ENCODE peak calls at places on chromosomes 13 and 19, in nine cellular contexts. P, V, C, M, X, O, R, N and E are unnamed samples.
A peak's percentile ranks its signal among the peaks of the same experiment; 100 is the strongest.

GRCh38 chr19:39170398-39171231 is 26.1 kb upstream of the NCCRP1 start:
- DNase-seq in P (peak; percentile 63), V (no peak), C (no peak), M (no peak), X (no peak), O (no peak), R (no peak), N (no peak), E (no peak)

GRCh38 chr13:112200200-112200599 is 133.3 kb downstream of the SOX1 start:
- DNase-seq in P (no peak), V (no peak), C (no peak), M (no peak), X (no peak), O (no peak), R (peak; percentile 24), N (no peak), E (no peak)

GRCh38 chr13:108987488-108987887 is 358.1 kb downstream of the MYO16 start:
- DNase-seq in P (no peak), V (no peak), C (no peak), M (no peak), X (peak; percentile 14), O (no peak), R (no peak), N (no peak), E (no peak)

GRCh38 chr13:29522044-29522685 is 73.3 kb downstream of the SLC7A1 start:
- DNase-seq in P (no peak), V (no peak), C (no peak), M (no peak), X (peak; percentile 95), O (no peak), R (no peak), N (no peak), E (no peak)

GRCh38 chr13:25686831-25687495 is 315.2 kb downstream of the ATP8A2 start:
- DNase-seq in P (no peak), V (no peak), C (no peak), M (no peak), X (no peak), O (no peak), R (no peak), N (no peak), E (no peak)

GRCh38 chr13:46605824-46606554 is 53.0 kb downstream of the LRCH1 start:
- DNase-seq in P (no peak), V (no peak), C (no peak), M (no peak), X (no peak), O (no peak), R (no peak), N (peak; percentile 75), E (peak; percentile 34)

GRCh38 chr13:23547000-23547590 is 23.1 kb upstream of the TNFRSF19 start:
- DNase-seq in P (peak; percentile 72), V (no peak), C (no peak), M (peak; percentile 34), X (no peak), O (no peak), R (no peak), N (no peak), E (no peak)

GRCh38 chr13:25971499-25972145 is 80.2 kb downstream of the SHISA2 start:
- DNase-seq in P (no peak), V (no peak), C (no peak), M (no peak), X (no peak), O (no peak), R (no peak), N (no peak), E (no peak)

GRCh38 chr13:58324130-58324529 is 692.6 kb downstream of the PCDH17 start:
- DNase-seq in P (no peak), V (no peak), C (no peak), M (no peak), X (no peak), O (no peak), R (no peak), N (no peak), E (no peak)

GRCh38 chr19:32977269-32977668 is 5.2 kb downstream of the FAAP24 start:
- DNase-seq in P (no peak), V (no peak), C (no peak), M (no peak), X (no peak), O (no peak), R (no peak), N (no peak), E (no peak)

GRCh38 chr13:46348976-46349375 is 38.1 kb downstream of the RUBCNL start:
- DNase-seq in P (no peak), V (no peak), C (no peak), M (no peak), X (no peak), O (no peak), R (no peak), N (no peak), E (no peak)

GRCh38 chr13:53206455-53206854 is 177.8 kb downstream of the OLFM4 start:
- DNase-seq in P (no peak), V (no peak), C (no peak), M (no peak), X (no peak), O (no peak), R (no peak), N (no peak), E (no peak)
- TF ChIP-seq CTCF in P (peak; percentile 81), V (peak; percentile 27), C (no peak), M (peak; percentile 70), X (no peak), O (no peak), R (peak; percentile 39), N (peak; percentile 22), E (peak; percentile 26)

DNA sequence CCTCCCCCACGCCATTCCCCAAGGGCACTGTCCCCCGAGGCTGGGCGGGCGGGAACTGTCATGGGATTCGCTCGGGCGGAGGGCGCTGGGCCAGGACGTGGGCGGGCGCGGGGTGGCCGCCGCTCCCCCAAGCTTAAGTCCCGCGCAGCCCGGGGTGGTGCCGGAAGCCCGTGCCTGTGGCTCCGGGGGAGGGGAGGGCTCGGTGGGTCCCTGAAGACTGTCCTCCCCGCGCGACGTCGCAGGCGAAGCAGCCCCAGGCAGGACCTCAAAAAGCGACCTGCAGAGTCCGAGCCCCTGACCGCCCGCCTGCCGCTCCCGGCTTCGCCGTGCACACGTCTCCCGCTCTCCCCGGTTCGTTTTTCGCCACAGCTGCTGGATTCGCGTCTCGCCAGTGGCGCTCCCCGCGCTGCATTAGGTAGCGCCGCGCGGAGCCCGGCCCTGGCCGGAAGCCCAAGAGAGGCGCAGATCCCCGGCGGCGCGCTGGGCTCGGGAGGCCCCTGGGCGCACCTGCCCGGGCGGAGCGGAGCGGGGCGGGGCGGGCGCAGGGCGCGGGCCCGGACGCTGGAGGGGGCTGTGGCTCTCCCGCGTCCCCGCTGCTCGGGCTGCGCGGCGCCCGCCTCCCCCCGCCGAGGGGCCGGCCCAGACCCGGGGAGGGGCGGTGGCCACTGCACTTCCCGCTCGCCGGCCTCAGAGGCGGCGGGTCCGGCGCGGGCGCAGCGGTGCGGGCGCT is at the start of gene FARP1:
- DNase-seq in P (peak; percentile 89), V (no peak), C (no peak), M (peak; percentile 85), X (no peak), O (peak; percentile 90), R (peak; percentile 58), N (peak; percentile 80), E (peak; percentile 65)
- TF ChIP-seq CTCF in P (peak; percentile 50), V (peak; percentile 15), C (no peak), M (no peak), X (peak; percentile 36), O (peak; percentile 9), R (no peak), N (peak; percentile 42), E (peak; percentile 36)

GRCh38 chr19:50890422-50891252 is 17.4 kb downstream of the KLK2 start:
- DNase-seq in P (no peak), V (no peak), C (no peak), M (no peak), X (peak; percentile 14), O (no peak), R (no peak), N (peak; percentile 32), E (no peak)

GRCh38 chr19:50896591-50897190 is 14.5 kb downstream of the KLK4 start:
- DNase-seq in P (no peak), V (no peak), C (no peak), M (no peak), X (no peak), O (peak; percentile 59), R (no peak), N (peak; percentile 97), E (peak; percentile 87)

GRCh38 chr19:50894478-50895356 is 16.5 kb downstream of the KLK4 start:
- DNase-seq in P (no peak), V (no peak), C (no peak), M (no peak), X (no peak), O (no peak), R (no peak), N (no peak), E (no peak)

GRCh38 chr19:50891253-50891625 is 18.0 kb downstream of the KLK2 start:
- DNase-seq in P (no peak), V (no peak), C (no peak), M (no peak), X (no peak), O (no peak), R (no peak), N (no peak), E (no peak)

GRCh38 chr19:50893047-50893737 is 18.0 kb downstream of the KLK4 start:
- DNase-seq in P (peak; percentile 76), V (no peak), C (no peak), M (no peak), X (no peak), O (no peak), R (no peak), N (peak; percentile 35), E (no peak)
- TF ChIP-seq CTCF in P (peak; percentile 42), V (no peak), C (no peak), M (no peak), X (no peak), O (no peak), R (no peak), N (peak; percentile 16), E (no peak)

DNA sequence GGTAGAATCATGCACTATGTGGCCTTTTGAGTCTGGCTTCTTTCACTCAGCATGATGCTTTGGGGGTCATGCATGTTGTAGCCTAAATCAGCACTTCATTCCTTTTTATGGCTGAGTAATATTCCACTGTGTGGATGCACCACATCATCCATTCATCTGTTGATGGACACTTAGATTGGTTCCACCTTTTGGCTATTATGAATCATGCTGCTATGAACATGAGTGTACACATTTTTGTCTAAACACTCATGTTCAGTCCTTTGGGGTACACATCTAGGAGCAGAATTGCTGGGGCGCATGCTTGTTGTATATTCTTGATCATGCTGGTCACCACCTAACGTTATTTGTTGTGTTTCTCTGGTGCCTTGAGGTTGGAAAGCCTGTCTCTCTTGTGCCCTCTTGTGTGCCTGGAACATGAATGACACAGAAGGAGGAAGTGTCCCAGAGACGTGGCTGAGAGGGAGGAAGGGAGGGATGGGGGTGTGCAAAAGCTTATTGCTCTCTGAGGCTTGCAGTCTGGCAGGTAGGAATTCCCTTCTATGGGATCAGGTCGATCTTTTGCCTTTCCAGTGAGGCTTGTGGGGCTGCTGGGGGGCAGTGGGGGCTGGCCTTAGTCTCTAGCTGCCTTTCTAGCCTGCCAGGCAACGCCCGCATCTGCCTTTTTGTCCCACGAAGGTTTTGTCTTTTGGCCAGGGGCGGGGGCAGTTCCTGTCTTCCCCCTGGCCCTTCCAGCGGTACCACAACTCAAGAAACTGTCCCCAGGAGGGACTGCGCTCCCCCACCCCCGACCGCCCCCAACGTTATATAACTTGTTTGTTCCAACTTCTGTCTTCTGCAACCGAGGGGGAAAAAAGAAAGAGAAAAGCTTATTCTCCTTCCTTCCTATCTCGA is 7.6 kb downstream of the KLHL26 start:
- DNase-seq in P (no peak), V (no peak), C (no peak), M (no peak), X (no peak), O (no peak), R (no peak), N (no peak), E (no peak)
- TF ChIP-seq CTCF in P (peak; percentile 32), V (no peak), C (no peak), M (no peak), X (no peak), O (no peak), R (no peak), N (no peak), E (peak; percentile 20)